ENCODE peak calls at places on chromosomes 3 and 15, in eight cellular contexts. F, G, V, Z, X, B, Y and N are unnamed samples.

GRCh38 chr3:15342252-15342651 is 9.9 kb upstream of the SH3BP5 start:
- DNase-seq in G (no peak), X (no peak), V (no peak), F (no peak), B (no peak), Y (no peak), Z (no peak), N (no peak)

GRCh38 chr3:143586565-143586964 is 261.7 kb downstream of the SLC9A9 start:
- DNase-seq in G (no peak), V (no peak), B (no peak), Z (no peak), Y (no peak), X (no peak), F (no peak), N (no peak)

GRCh38 chr15:65263313-65263712 is 23.4 kb downstream of the PARP16 start:
- DNase-seq in Z (no peak), F (no peak), B (no peak), Y (no peak), X (no peak), G (no peak), V (no peak), N (no peak)

GRCh38 chr15:80010131-80010673 is 39.2 kb upstream of the BCL2A1 start:
- DNase-seq in V (no peak), F (no peak), Y (no peak), Z (no peak), G (no peak), B (no peak), X (no peak), N (no peak)

GRCh38 chr15:69067296-69067695 is 52.8 kb downstream of the NOX5 start:
- DNase-seq in V (no peak), G (no peak), Z (no peak), Y (no peak), B (no peak), F (no peak), X (no peak), N (no peak)

GRCh38 chr15:94523873-94524272 is 292.5 kb downstream of the MCTP2 start:
- DNase-seq in F (no peak), Y (no peak), Z (no peak), X (peak; percentile 4), G (peak; percentile 3), B (no peak), V (no peak), N (no peak)

GRCh38 chr15:59688383-59688887 is 685 bp downstream of the BNIP2 start:
- DNase-seq in F (no peak), Y (peak; percentile 7), V (peak; percentile 6), G (peak; percentile 32), B (peak; percentile 42), Z (no peak), X (no peak), N (no peak)

GRCh38 chr15:51721199-51721960 is 16.1 kb downstream of the LYSMD2 start:
- DNase-seq in F (no peak), V (no peak), X (no peak), Z (no peak), G (no peak), B (no peak), Y (no peak), N (no peak)

GRCh38 chr3:189851682-189852081 is 220.5 kb downstream of the TP63 start:
- DNase-seq in Y (no peak), B (no peak), V (no peak), F (no peak), X (no peak), G (no peak), Z (no peak), N (no peak)

GRCh38 chr3:103047640-103048370 is 613.0 kb downstream of the ZPLD1 start:
- DNase-seq in Z (no peak), Y (no peak), G (no peak), V (peak; percentile 41), X (no peak), B (no peak), F (no peak), N (no peak)

GRCh38 chr3:89287902-89288520 is 180.6 kb downstream of the EPHA3 start:
- DNase-seq in Y (no peak), G (no peak), F (no peak), Z (no peak), B (no peak), V (no peak), X (no peak), N (no peak)

GRCh38 chr15:67955256-67955655 is 98.9 kb upstream of the PIAS1 start:
- DNase-seq in G (no peak), B (no peak), F (no peak), Z (no peak), X (no peak), Y (no peak), V (no peak), N (no peak)

GRCh38 chr3:38458796-38459498 is 5.3 kb downstream of the ACVR2B start:
- DNase-seq in X (peak; percentile 39), Y (no peak), B (no peak), G (no peak), V (no peak), F (no peak), Z (no peak), N (no peak)

GRCh38 chr3:100982710-100983109 is 10.5 kb downstream of the ABI3BP start:
- DNase-seq in X (no peak), B (no peak), Z (no peak), Y (no peak), G (peak; percentile 8), V (no peak), F (no peak), N (no peak)

GRCh38 chr15:51281368-51281967 is 56.9 kb downstream of the CYP19A1 start:
- DNase-seq in G (peak; percentile 75), Z (peak; percentile 28), Y (no peak), F (peak; percentile 29), V (peak; percentile 22), B (peak; percentile 44), X (peak; percentile 60), N (no peak)

GRCh38 chr15:66929843-66930242 is 135.6 kb upstream of the SMAD3 start:
- DNase-seq in V (no peak), G (no peak), B (no peak), F (no peak), Z (no peak), Y (no peak), X (no peak), N (no peak)

GRCh38 chr3:169666501-169667379 is 3.2 kb upstream of the MECOM start:
- DNase-seq in X (peak; percentile 33), B (no peak), F (no peak), Y (no peak), V (no peak), Z (no peak), G (peak; percentile 55), N (no peak)

DNA sequence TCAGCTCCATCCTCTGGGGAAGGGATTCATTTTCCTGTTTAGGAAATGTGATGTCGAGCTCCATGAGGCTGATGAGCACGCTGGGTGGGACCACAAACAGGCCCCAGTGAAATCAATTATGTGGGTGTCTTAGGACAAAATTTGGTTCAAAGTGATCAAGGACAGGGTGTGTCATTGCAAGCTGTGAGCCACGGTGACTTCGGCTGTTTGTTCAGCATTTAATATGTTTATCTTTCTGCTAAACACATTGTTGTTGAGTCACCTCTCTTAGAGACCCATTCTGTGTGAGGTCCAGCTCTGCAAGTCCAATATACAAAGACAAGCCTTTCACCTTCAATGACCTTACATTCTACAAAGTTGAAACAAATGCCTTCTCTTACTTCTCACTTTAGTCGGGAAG is 41.3 kb downstream of the SSR3 start:
- DNase-seq in Y (no peak), G (no peak), Z (no peak), F (no peak), X (no peak), V (no peak), B (peak; percentile 39), N (no peak)
- TF ChIP-seq POLR2AphosphoS5 in Y (no peak), G (no peak), Z (no peak), F (no peak), X (no peak), V (no peak), B (no peak), N (no peak)

GRCh38 chr3:158768361-158768787 is 33.5 kb upstream of the MFSD1 start:
- DNase-seq in Z (no peak), F (peak; percentile 28), B (peak; percentile 67), Y (no peak), G (peak; percentile 64), V (no peak), X (no peak), N (no peak)
- TF ChIP-seq REST in Z (no peak), F (no peak), B (no peak), Y (no peak), G (no peak), V (no peak), X (no peak), N (no peak)

GRCh38 chr3:9948586-9948985 is 3.6 kb downstream of the PRRT3 start:
- DNase-seq in F (no peak), X (no peak), G (no peak), V (no peak), Z (no peak), Y (no peak), B (no peak), N (no peak)

GRCh38 chr3:9944271-9944670 is 7.9 kb downstream of the PRRT3 start:
- DNase-seq in Y (no peak), V (no peak), F (no peak), G (no peak), B (no peak), Z (no peak), X (no peak), N (no peak)

GRCh38 chr3:9947025-9947995 is 4.9 kb downstream of the PRRT3 start:
- DNase-seq in G (peak; percentile 81), V (peak; percentile 74), Z (no peak), B (peak; percentile 76), F (no peak), X (peak; percentile 85), Y (no peak), N (no peak)

GRCh38 chr3:9945358-9945757 is 6.8 kb downstream of the PRRT3 start:
- DNase-seq in Z (no peak), V (no peak), Y (no peak), G (no peak), F (no peak), B (no peak), X (no peak), N (no peak)

DNA sequence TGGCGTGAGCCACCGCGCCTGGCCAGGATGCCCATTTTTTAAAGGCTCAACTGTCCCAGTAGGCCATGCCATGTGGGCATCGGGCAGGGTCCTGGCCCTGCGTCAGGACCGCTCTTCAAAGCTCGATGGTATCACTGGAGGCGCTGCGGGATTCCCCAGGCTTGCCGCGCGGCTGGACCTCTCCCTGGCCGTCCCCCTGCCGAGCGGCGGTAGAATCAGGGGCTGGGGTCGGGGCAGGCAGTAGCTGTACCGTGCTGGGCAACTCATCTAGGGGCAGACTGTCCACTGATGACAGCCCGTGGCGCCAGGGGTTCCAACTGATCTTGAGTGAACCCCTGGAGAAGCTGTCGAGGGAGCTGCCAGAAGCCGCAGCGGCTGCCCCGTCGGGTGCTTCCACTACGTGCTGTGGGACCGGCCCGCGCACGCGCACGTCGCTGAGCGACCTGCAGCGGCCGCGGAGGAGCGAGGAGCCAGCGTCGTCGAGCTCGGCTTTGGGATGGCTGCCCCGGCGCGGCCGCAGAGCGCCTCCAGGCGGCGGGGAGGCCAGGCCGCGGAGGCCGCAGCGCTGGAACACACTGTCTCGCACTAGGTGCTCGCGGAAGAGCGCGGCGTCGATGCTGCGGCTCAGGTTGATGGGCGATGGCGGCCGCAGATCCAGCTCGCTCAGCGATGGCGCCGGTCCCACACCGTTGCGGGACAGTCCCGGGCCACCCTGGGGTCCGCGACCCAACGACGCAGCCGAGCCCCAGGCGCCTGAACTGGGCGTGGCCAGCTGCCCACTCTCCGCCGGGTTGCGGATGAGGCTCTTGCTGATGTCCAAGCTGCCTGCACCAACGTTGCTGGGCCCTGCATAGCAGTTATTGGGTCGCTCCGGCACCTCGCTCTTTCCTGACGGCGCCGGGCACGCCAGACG is 5.8 kb downstream of the PRRT3 start:
- DNase-seq in Y (no peak), V (peak; percentile 80), B (peak; percentile 74), Z (no peak), X (peak; percentile 89), F (no peak), G (peak; percentile 93), N (no peak)
- TF ChIP-seq POLR2AphosphoS5 in Y (no peak), V (peak; percentile 98), B (peak; percentile 65), Z (no peak), X (peak; percentile 53), F (no peak), G (peak; percentile 72), N (peak; percentile 78)

GRCh38 chr15:53114960-53115359 is 324.8 kb upstream of the ONECUT1 start:
- DNase-seq in F (no peak), Z (no peak), V (no peak), B (peak; percentile 22), G (no peak), Y (no peak), X (no peak), N (no peak)
- TF ChIP-seq REST in F (no peak), Z (no peak), V (no peak), B (no peak), G (no peak), Y (no peak), X (no peak), N (no peak)